ENCODE peak calls at places on chromosomes 16 and 17, in five cellular contexts. O, L, H, D and Y are unnamed samples.

GRCh38 chr17:61337247-61337812 is 62.3 kb upstream of the TBX2 start:
- DNase-seq in O (no peak), L (no peak), H (no peak), D (no peak), Y (no peak)

GRCh38 chr16:2243031-2243528 is 6.8 kb downstream of the DNASE1L2 start:
- DNase-seq in O (no peak), L (no peak), H (no peak), D (no peak), Y (no peak)

GRCh38 chr17:47905221-47905733 is 9.2 kb downstream of the SP2 start:
- DNase-seq in O (no peak), L (no peak), H (peak), D (peak), Y (peak)

GRCh38 chr17:73962308-73962707 is 241.2 kb upstream of the RPL38 start:
- DNase-seq in O (no peak), L (no peak), H (no peak), D (no peak), Y (no peak)

GRCh38 chr16:54346046-54346445 is 59.5 kb upstream of the IRX3 start:
- DNase-seq in O (no peak), L (no peak), H (peak), D (no peak), Y (no peak)

GRCh38 chr17:47808830-47809480 is 12.6 kb downstream of the OSBPL7 start:
- DNase-seq in O (no peak), L (no peak), H (no peak), D (no peak), Y (no peak)

GRCh38 chr17:66711936-66712335 is 123.0 kb upstream of the CACNG5 start:
- DNase-seq in O (no peak), L (no peak), H (no peak), D (no peak), Y (no peak)

GRCh38 chr16:85903576-85903975 is 4.6 kb downstream of the IRF8 start:
- DNase-seq in O (no peak), L (peak), H (no peak), D (no peak), Y (no peak)

GRCh38 chr17:17346428-17347233 is 43.5 kb downstream of the NT5M start:
- DNase-seq in O (no peak), L (no peak), H (no peak), D (no peak), Y (no peak)

GRCh38 chr17:28953444-28954118 is 2.3 kb upstream of the PHF12 start:
- DNase-seq in O (no peak), L (peak), H (no peak), D (no peak), Y (no peak)

GRCh38 chr17:8176197-8176940 is at the start of gene TMEM107:
- DNase-seq in O (peak), L (peak), H (no peak), D (peak), Y (peak)

GRCh38 chr17:34981538-34982241 is 1.4 kb downstream of the LIG3 start:
- DNase-seq in O (no peak), L (no peak), H (no peak), D (peak), Y (peak)

GRCh38 chr16:963913-964695 is 6.7 kb downstream of the LMF1 start:
- DNase-seq in O (no peak), L (no peak), H (no peak), D (peak), Y (no peak)

GRCh38 chr16:28318042-28318597 is 25.8 kb downstream of the SBK1 start:
- DNase-seq in O (no peak), L (no peak), H (no peak), D (no peak), Y (no peak)

GRCh38 chr17:71899317-71899716 is 221.5 kb upstream of the SOX9 start:
- DNase-seq in O (no peak), L (no peak), H (peak), D (no peak), Y (no peak)

GRCh38 chr17:4896332-4897197 is 2.8 kb upstream of the C17orf107 start:
- DNase-seq in O (no peak), L (no peak), H (no peak), D (no peak), Y (no peak)

GRCh38 chr17:64499805-64500486 is 3.1 kb upstream of the POLG2 start:
- DNase-seq in O (no peak), L (no peak), H (no peak), D (no peak), Y (no peak)

GRCh38 chr17:12510535-12510934 is 155.2 kb upstream of the MYOCD start:
- DNase-seq in O (no peak), L (no peak), H (peak), D (peak), Y (peak)

GRCh38 chr17:67570797-67571196 is 146.9 kb upstream of the NOL11 start:
- DNase-seq in O (no peak), L (no peak), H (no peak), D (no peak), Y (no peak)

GRCh38 chr17:71830916-71831315 is 289.9 kb upstream of the SOX9 start:
- DNase-seq in O (no peak), L (no peak), H (no peak), D (no peak), Y (no peak)

GRCh38 chr16:84862804-84863484 is 43.2 kb downstream of the CRISPLD2 start:
- DNase-seq in O (no peak), L (no peak), H (no peak), D (no peak), Y (no peak)

GRCh38 chr17:47279062-47279801 is 25.6 kb downstream of the ITGB3 start:
- DNase-seq in O (no peak), L (no peak), H (peak), D (peak), Y (peak)

GRCh38 chr17:81931189-81931556 is 3.6 kb upstream of the MAFG start:
- DNase-seq in O (no peak), L (no peak), H (no peak), D (no peak), Y (no peak)

GRCh38 chr17:75970011-75970523 is 8.9 kb downstream of the ACOX1 start:
- DNase-seq in O (no peak), L (no peak), H (no peak), D (peak), Y (no peak)

GRCh38 chr17:27503636-27504035 is 47.4 kb downstream of the KSR1 start:
- DNase-seq in O (no peak), L (no peak), H (no peak), D (no peak), Y (no peak)

GRCh38 chr17:82544431-82545070 is 25.0 kb downstream of the FOXK2 start:
- DNase-seq in O (no peak), L (no peak), H (no peak), D (no peak), Y (no peak)

GRCh38 chr16:50580180-50580771 is 32.1 kb downstream of the NKD1 start:
- DNase-seq in O (no peak), L (no peak), H (no peak), D (no peak), Y (no peak)

GRCh38 chr16:27759301-27759871 is 209.4 kb downstream of the KATNIP start:
- DNase-seq in O (no peak), L (no peak), H (no peak), D (peak), Y (peak)

GRCh38 chr17:67993998-67994361 is 2.3 kb downstream of the C17orf58 start:
- DNase-seq in O (no peak), L (peak), H (no peak), D (no peak), Y (no peak)

GRCh38 chr16:82681592-82681991 is 54.8 kb downstream of the CDH13 start:
- DNase-seq in O (no peak), L (no peak), H (no peak), D (no peak), Y (no peak)

GRCh38 chr16:1941924-1942809 is 832 bp downstream of the MSRB1 start:
- DNase-seq in O (no peak), L (no peak), H (no peak), D (no peak), Y (no peak)

GRCh38 chr16:86578056-86578455 is 293 bp upstream of the FOXL1 start:
- DNase-seq in O (no peak), L (no peak), H (peak), D (peak), Y (peak)

GRCh38 chr16:27315333-27316037 is 1.7 kb downstream of the IL4R start:
- DNase-seq in O (no peak), L (no peak), H (no peak), D (peak), Y (no peak)